ENCODE peak calls at places on chromosomes 5 and 9, in ten cellular contexts. One of them, this sample, is unnamed.

GRCh38 chr9:108184941-108185340 is 670.8 kb downstream of the ACTL7B start:
- DNase-seq in A549: no peak
- DNase-seq in K562: no peak
- DNase-seq in epithelial cell of esophagus: peak; percentile 94
- DNase-seq in prostate gland: peak; percentile 68
- DNase-seq in RWPE1: peak; percentile 95
- DNase-seq in neural progenitor cell: no peak
- DNase-seq in fibroblast of lung: peak; percentile 90
- DNase-seq in astrocyte of the spinal cord: peak; percentile 36
- DNase-seq in PC-9: peak; percentile 70
- DNase-seq in this sample: no peak

GRCh38 chr9:87663556-87663955 is 62.4 kb upstream of the CTSL start:
- DNase-seq in fibroblast of lung: no peak
- DNase-seq in neural progenitor cell: no peak
- DNase-seq in prostate gland: no peak
- DNase-seq in PC-9: no peak
- DNase-seq in astrocyte of the spinal cord: no peak
- DNase-seq in K562: no peak
- DNase-seq in epithelial cell of esophagus: no peak
- DNase-seq in RWPE1: no peak
- DNase-seq in A549: no peak
- DNase-seq in this sample: no peak

GRCh38 chr5:109034276-109034675 is 286.6 kb downstream of the FER start:
- DNase-seq in fibroblast of lung: no peak
- DNase-seq in neural progenitor cell: peak; percentile 13
- DNase-seq in RWPE1: no peak
- DNase-seq in prostate gland: no peak
- DNase-seq in PC-9: no peak
- DNase-seq in epithelial cell of esophagus: no peak
- DNase-seq in A549: no peak
- DNase-seq in K562: no peak
- DNase-seq in astrocyte of the spinal cord: no peak
- DNase-seq in this sample: no peak

GRCh38 chr5:91132552-91132951 is 250.6 kb downstream of the ARRDC3 start:
- DNase-seq in prostate gland: no peak
- DNase-seq in K562: no peak
- DNase-seq in PC-9: no peak
- DNase-seq in fibroblast of lung: no peak
- DNase-seq in A549: no peak
- DNase-seq in RWPE1: no peak
- DNase-seq in neural progenitor cell: no peak
- DNase-seq in epithelial cell of esophagus: no peak
- DNase-seq in astrocyte of the spinal cord: no peak
- DNase-seq in this sample: no peak

GRCh38 chr5:56356121-56356875 is 123.2 kb upstream of the ANKRD55 start:
- DNase-seq in PC-9: peak; percentile 79
- DNase-seq in A549: no peak
- DNase-seq in prostate gland: peak; percentile 71
- DNase-seq in astrocyte of the spinal cord: no peak
- DNase-seq in neural progenitor cell: no peak
- DNase-seq in epithelial cell of esophagus: peak; percentile 52
- DNase-seq in K562: no peak
- DNase-seq in RWPE1: no peak
- DNase-seq in fibroblast of lung: no peak
- DNase-seq in this sample: no peak

GRCh38 chr9:137085918-137086530 is 761 bp upstream of the MAN1B1 start:
- DNase-seq in A549: peak; percentile 48
- DNase-seq in PC-9: peak; percentile 40
- DNase-seq in epithelial cell of esophagus: peak; percentile 47
- DNase-seq in neural progenitor cell: peak; percentile 53
- DNase-seq in prostate gland: no peak
- DNase-seq in K562: peak; percentile 40
- DNase-seq in fibroblast of lung: peak; percentile 34
- DNase-seq in RWPE1: peak; percentile 55
- DNase-seq in astrocyte of the spinal cord: peak; percentile 28
- DNase-seq in this sample: no peak

GRCh38 chr5:132807163-132807838 is 5.8 kb upstream of the SOWAHA start:
- DNase-seq in A549: peak; percentile 71
- DNase-seq in K562: peak; percentile 60
- DNase-seq in neural progenitor cell: peak; percentile 71
- DNase-seq in prostate gland: no peak
- DNase-seq in fibroblast of lung: no peak
- DNase-seq in epithelial cell of esophagus: no peak
- DNase-seq in PC-9: no peak
- DNase-seq in RWPE1: no peak
- DNase-seq in astrocyte of the spinal cord: no peak
- DNase-seq in this sample: peak; percentile 40

GRCh38 chr5:111863801-111864200 is 106.8 kb upstream of the NREP start:
- DNase-seq in PC-9: no peak
- DNase-seq in fibroblast of lung: peak; percentile 45
- DNase-seq in epithelial cell of esophagus: peak; percentile 20
- DNase-seq in prostate gland: no peak
- DNase-seq in A549: no peak
- DNase-seq in RWPE1: no peak
- DNase-seq in neural progenitor cell: no peak
- DNase-seq in astrocyte of the spinal cord: peak; percentile 23
- DNase-seq in K562: no peak
- DNase-seq in this sample: no peak

GRCh38 chr5:172740483-172741205 is 30.4 kb downstream of the DUSP1 start:
- DNase-seq in RWPE1: peak; percentile 90
- DNase-seq in K562: no peak
- DNase-seq in epithelial cell of esophagus: peak; percentile 91
- DNase-seq in astrocyte of the spinal cord: peak; percentile 94
- DNase-seq in A549: peak; percentile 80
- DNase-seq in PC-9: peak; percentile 82
- DNase-seq in fibroblast of lung: peak; percentile 94
- DNase-seq in neural progenitor cell: no peak
- DNase-seq in prostate gland: peak; percentile 49
- DNase-seq in this sample: no peak

GRCh38 chr5:127871448-127872153 is 168.4 kb downstream of the CCDC192 start:
- DNase-seq in fibroblast of lung: no peak
- DNase-seq in PC-9: peak; percentile 88
- DNase-seq in neural progenitor cell: no peak
- DNase-seq in A549: no peak
- DNase-seq in epithelial cell of esophagus: peak; percentile 81
- DNase-seq in astrocyte of the spinal cord: peak; percentile 50
- DNase-seq in prostate gland: no peak
- DNase-seq in K562: no peak
- DNase-seq in RWPE1: peak; percentile 22
- DNase-seq in this sample: no peak

GRCh38 chr5:78221964-78222451 is 72.5 kb downstream of the AP3B1 start:
- DNase-seq in A549: peak; percentile 7
- DNase-seq in fibroblast of lung: no peak
- DNase-seq in epithelial cell of esophagus: peak; percentile 13
- DNase-seq in prostate gland: no peak
- DNase-seq in neural progenitor cell: no peak
- DNase-seq in K562: peak; percentile 25
- DNase-seq in astrocyte of the spinal cord: no peak
- DNase-seq in PC-9: no peak
- DNase-seq in RWPE1: no peak
- DNase-seq in this sample: no peak

GRCh38 chr9:26954050-26954508 is 2.1 kb upstream of the IFT74 start:
- DNase-seq in RWPE1: no peak
- DNase-seq in prostate gland: no peak
- DNase-seq in A549: no peak
- DNase-seq in epithelial cell of esophagus: no peak
- DNase-seq in neural progenitor cell: no peak
- DNase-seq in astrocyte of the spinal cord: no peak
- DNase-seq in PC-9: no peak
- DNase-seq in fibroblast of lung: no peak
- DNase-seq in K562: no peak
- DNase-seq in this sample: no peak

GRCh38 chr5:14185336-14186131 is 42.4 kb downstream of the TRIO start:
- DNase-seq in prostate gland: no peak
- DNase-seq in astrocyte of the spinal cord: peak; percentile 78
- DNase-seq in epithelial cell of esophagus: peak; percentile 86
- DNase-seq in A549: peak; percentile 77
- DNase-seq in PC-9: peak; percentile 92
- DNase-seq in neural progenitor cell: no peak
- DNase-seq in RWPE1: peak; percentile 81
- DNase-seq in K562: no peak
- DNase-seq in fibroblast of lung: peak; percentile 90
- DNase-seq in this sample: no peak

DNA sequence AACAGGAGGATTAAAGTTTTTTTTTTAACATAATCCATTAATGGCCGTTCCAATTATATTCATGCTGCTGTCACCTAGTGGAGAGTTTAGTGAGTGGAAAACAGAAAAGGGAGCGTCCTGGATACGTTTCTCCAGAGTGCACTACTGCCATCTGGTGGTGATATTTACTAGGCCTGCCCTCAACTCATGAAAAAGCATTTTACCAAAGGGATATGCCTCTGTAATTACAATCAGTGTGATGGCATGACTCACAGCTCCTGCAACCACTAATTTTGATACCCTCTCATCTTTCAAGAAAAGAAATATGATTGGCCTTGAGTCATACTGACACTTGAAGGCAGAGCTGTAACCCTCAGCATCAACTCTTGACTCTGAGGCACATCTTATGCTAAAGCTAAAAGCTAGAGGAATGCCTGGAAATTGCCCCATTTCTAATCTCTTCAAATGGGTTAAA is 20.1 kb downstream of the MINAR2 start:
- DNase-seq in neural progenitor cell: peak; percentile 91
- DNase-seq in RWPE1: peak; percentile 84
- DNase-seq in K562: peak; percentile 58
- DNase-seq in astrocyte of the spinal cord: peak; percentile 88
- DNase-seq in prostate gland: peak; percentile 75
- DNase-seq in epithelial cell of esophagus: peak; percentile 93
- DNase-seq in PC-9: peak; percentile 75
- DNase-seq in fibroblast of lung: peak; percentile 81
- DNase-seq in A549: peak; percentile 87
- DNase-seq in this sample: peak; percentile 78
- TF ChIP-seq CTCF in neural progenitor cell: peak; percentile 100
- TF ChIP-seq CTCF in RWPE1: peak; percentile 100
- TF ChIP-seq CTCF in K562: peak; percentile 99
- TF ChIP-seq CTCF in astrocyte of the spinal cord: peak; percentile 95
- TF ChIP-seq CTCF in prostate gland: peak; percentile 95
- TF ChIP-seq CTCF in epithelial cell of esophagus: peak; percentile 99
- TF ChIP-seq CTCF in PC-9: peak; percentile 91
- TF ChIP-seq CTCF in fibroblast of lung: peak; percentile 99
- TF ChIP-seq CTCF in A549: peak; percentile 99
- TF ChIP-seq CTCF in this sample: peak; percentile 97

GRCh38 chr5:142716963-142717362 is 31.1 kb upstream of the FGF1 start:
- DNase-seq in PC-9: peak; percentile 31
- DNase-seq in RWPE1: no peak
- DNase-seq in epithelial cell of esophagus: peak; percentile 66
- DNase-seq in neural progenitor cell: peak; percentile 79
- DNase-seq in A549: peak; percentile 73
- DNase-seq in K562: peak; percentile 31
- DNase-seq in fibroblast of lung: peak; percentile 57
- DNase-seq in astrocyte of the spinal cord: peak; percentile 59
- DNase-seq in prostate gland: peak; percentile 49
- DNase-seq in this sample: peak; percentile 68
- TF ChIP-seq CTCF in PC-9: no peak
- TF ChIP-seq CTCF in RWPE1: no peak
- TF ChIP-seq CTCF in epithelial cell of esophagus: peak; percentile 77
- TF ChIP-seq CTCF in neural progenitor cell: peak; percentile 64
- TF ChIP-seq CTCF in A549: no peak
- TF ChIP-seq CTCF in K562: peak; percentile 54
- TF ChIP-seq CTCF in fibroblast of lung: peak; percentile 47
- TF ChIP-seq CTCF in astrocyte of the spinal cord: peak; percentile 79
- TF ChIP-seq CTCF in prostate gland: peak; percentile 47
- TF ChIP-seq CTCF in this sample: no peak

DNA sequence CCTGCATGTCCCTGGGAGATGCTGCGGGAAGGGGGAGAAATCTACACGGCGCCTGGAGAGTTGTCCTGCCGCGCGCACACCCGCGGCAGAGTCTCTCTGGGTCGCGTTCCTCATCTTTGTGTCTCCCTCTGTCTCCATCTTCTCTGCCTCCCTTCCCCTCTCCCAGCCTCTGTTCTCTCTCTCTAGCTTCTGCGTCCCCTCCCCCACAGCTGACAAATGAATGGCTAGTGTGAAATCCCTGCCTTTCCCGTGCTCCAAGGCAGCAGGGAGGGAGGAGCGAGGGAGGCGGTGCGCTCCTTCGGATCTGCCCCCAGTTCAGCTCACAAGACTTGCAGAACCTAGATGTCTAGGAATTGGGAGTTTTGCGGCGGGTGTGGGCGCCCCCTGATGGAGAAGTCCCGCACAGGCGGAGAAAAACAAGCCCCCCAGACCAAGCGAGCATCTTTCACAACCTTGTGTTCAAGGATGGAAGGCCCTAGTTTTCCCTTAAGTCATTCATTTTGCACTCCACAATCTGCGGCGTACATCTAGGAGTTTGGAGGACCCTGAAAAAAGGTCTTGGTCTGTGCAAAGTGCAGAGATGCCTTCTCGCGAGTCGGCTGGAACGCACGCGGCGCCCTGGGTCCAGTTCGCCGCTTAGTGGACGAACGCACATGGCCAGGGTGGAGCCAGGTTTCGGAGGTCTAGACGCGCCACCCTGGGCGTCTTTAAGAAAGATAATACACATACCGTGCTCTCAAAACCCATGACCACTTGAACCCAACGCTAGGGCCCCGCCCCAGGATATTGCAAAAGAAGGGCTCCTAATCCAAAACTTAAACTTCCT is 2.0 kb downstream of the VCAN start:
- DNase-seq in neural progenitor cell: peak; percentile 97
- DNase-seq in epithelial cell of esophagus: peak; percentile 97
- DNase-seq in PC-9: peak; percentile 40
- DNase-seq in RWPE1: peak; percentile 94
- DNase-seq in prostate gland: peak; percentile 65
- DNase-seq in K562: peak; percentile 76
- DNase-seq in fibroblast of lung: peak; percentile 99
- DNase-seq in A549: peak; percentile 95
- DNase-seq in astrocyte of the spinal cord: peak; percentile 99
- DNase-seq in this sample: peak; percentile 94
- TF ChIP-seq CTCF in neural progenitor cell: peak; percentile 88
- TF ChIP-seq CTCF in epithelial cell of esophagus: peak; percentile 76
- TF ChIP-seq CTCF in PC-9: peak; percentile 81
- TF ChIP-seq CTCF in RWPE1: peak; percentile 97
- TF ChIP-seq CTCF in prostate gland: peak; percentile 62
- TF ChIP-seq CTCF in K562: peak; percentile 76
- TF ChIP-seq CTCF in fibroblast of lung: peak; percentile 87
- TF ChIP-seq CTCF in A549: peak; percentile 82
- TF ChIP-seq CTCF in astrocyte of the spinal cord: peak; percentile 85
- TF ChIP-seq CTCF in this sample: peak; percentile 91

DNA sequence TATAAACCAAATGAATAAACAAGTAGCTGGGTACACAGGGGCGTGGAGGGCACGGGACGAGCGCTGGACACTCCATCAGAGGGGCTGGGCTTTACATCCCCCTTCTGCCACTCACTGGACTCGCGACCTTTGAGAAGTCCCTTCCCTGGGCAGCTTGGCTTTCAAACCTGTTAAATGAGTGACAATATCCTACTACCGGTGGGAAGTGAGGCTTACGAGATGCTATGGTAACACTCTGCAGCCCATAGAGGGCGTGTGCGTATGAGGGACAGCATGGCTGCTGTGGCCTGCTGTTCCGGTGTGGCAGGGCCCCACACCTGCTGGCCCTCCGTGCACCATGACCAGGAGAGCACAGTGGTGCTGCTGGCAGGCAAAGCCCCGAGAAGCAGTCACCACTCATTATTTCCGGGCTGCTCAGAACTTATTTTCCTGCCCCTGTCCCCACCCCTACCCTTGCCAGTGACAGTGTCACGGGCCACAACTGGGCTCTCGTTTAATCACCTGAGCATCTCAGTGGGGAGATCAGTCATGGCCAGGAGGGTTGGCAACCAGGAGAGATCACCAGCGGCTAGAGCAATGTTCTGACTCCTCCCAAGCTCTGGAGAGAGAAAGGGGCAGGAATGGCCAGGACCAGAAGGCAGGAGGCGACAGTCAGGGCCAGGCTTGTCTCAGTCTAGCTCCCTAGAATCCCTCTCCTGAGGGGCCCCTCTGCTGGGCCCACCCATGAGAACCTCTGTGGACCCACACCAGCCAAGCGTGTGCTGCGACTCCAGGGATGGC is 10.5 kb downstream of the CLTB start:
- DNase-seq in A549: peak; percentile 44
- DNase-seq in neural progenitor cell: peak; percentile 61
- DNase-seq in PC-9: peak; percentile 25
- DNase-seq in fibroblast of lung: no peak
- DNase-seq in prostate gland: no peak
- DNase-seq in K562: no peak
- DNase-seq in RWPE1: no peak
- DNase-seq in astrocyte of the spinal cord: no peak
- DNase-seq in epithelial cell of esophagus: no peak
- DNase-seq in this sample: peak; percentile 18
- TF ChIP-seq CTCF in A549: peak; percentile 16
- TF ChIP-seq CTCF in neural progenitor cell: peak; percentile 41
- TF ChIP-seq CTCF in PC-9: no peak
- TF ChIP-seq CTCF in fibroblast of lung: no peak
- TF ChIP-seq CTCF in prostate gland: no peak
- TF ChIP-seq CTCF in K562: peak; percentile 39
- TF ChIP-seq CTCF in RWPE1: no peak
- TF ChIP-seq CTCF in astrocyte of the spinal cord: no peak
- TF ChIP-seq CTCF in epithelial cell of esophagus: peak; percentile 11
- TF ChIP-seq CTCF in this sample: no peak

This sample was measured in endothelial cell.